ENCODE peak calls at places on chromosomes 11 and 22, in nine cellular contexts. One of them, this sample, is unnamed.

GRCh38 chr11:77908835-77909234 is 85.6 kb downstream of the INTS4 start:
- DNase-seq in cardiac fibroblast: no peak
- DNase-seq in omental fat pad: no peak
- DNase-seq in WTC11: no peak
- DNase-seq in osteocyte: no peak
- DNase-seq in H9: no peak
- DNase-seq in HCT116: no peak
- DNase-seq in fibroblast of the aortic adventitia: no peak
- DNase-seq in fibroblast of lung: no peak
- DNase-seq in this sample: no peak

GRCh38 chr22:28923826-28924732 is 40.7 kb downstream of the ZNRF3 start:
- DNase-seq in cardiac fibroblast: no peak
- DNase-seq in omental fat pad: no peak
- DNase-seq in WTC11: no peak
- DNase-seq in osteocyte: no peak
- DNase-seq in H9: no peak
- DNase-seq in HCT116: peak; percentile 55
- DNase-seq in fibroblast of the aortic adventitia: no peak
- DNase-seq in fibroblast of lung: no peak
- DNase-seq in this sample: peak; percentile 63

GRCh38 chr11:7572001-7572712 is 58.4 kb downstream of the PPFIBP2 start:
- DNase-seq in cardiac fibroblast: peak; percentile 27
- DNase-seq in omental fat pad: no peak
- DNase-seq in WTC11: no peak
- DNase-seq in osteocyte: no peak
- DNase-seq in H9: peak; percentile 40
- DNase-seq in HCT116: no peak
- DNase-seq in fibroblast of the aortic adventitia: no peak
- DNase-seq in fibroblast of lung: no peak
- DNase-seq in this sample: no peak

GRCh38 chr11:8442301-8442700 is 151.7 kb downstream of the STK33 start:
- DNase-seq in cardiac fibroblast: no peak
- DNase-seq in omental fat pad: no peak
- DNase-seq in WTC11: no peak
- DNase-seq in osteocyte: no peak
- DNase-seq in H9: peak; percentile 39
- DNase-seq in HCT116: no peak
- DNase-seq in fibroblast of the aortic adventitia: no peak
- DNase-seq in fibroblast of lung: no peak
- DNase-seq in this sample: no peak

GRCh38 chr11:23112987-23113886 is 253.0 kb upstream of the CCDC179 start:
- DNase-seq in cardiac fibroblast: peak; percentile 66
- DNase-seq in omental fat pad: no peak
- DNase-seq in WTC11: peak; percentile 21
- DNase-seq in osteocyte: no peak
- DNase-seq in H9: peak; percentile 48
- DNase-seq in HCT116: no peak
- DNase-seq in fibroblast of the aortic adventitia: peak; percentile 44
- DNase-seq in fibroblast of lung: peak; percentile 68
- DNase-seq in this sample: peak; percentile 21

GRCh38 chr11:134889832-134890231 is 477.8 kb upstream of the B3GAT1 start:
- DNase-seq in cardiac fibroblast: no peak
- DNase-seq in omental fat pad: no peak
- DNase-seq in WTC11: no peak
- DNase-seq in osteocyte: peak; percentile 44
- DNase-seq in H9: no peak
- DNase-seq in HCT116: no peak
- DNase-seq in fibroblast of the aortic adventitia: no peak
- DNase-seq in fibroblast of lung: no peak
- DNase-seq in this sample: no peak

GRCh38 chr22:50674606-50675552 is 2.3 kb downstream of the SHANK3 start:
- DNase-seq in cardiac fibroblast: no peak
- DNase-seq in omental fat pad: no peak
- DNase-seq in WTC11: peak; percentile 90
- DNase-seq in osteocyte: peak; percentile 85
- DNase-seq in H9: peak; percentile 91
- DNase-seq in HCT116: peak; percentile 61
- DNase-seq in fibroblast of the aortic adventitia: no peak
- DNase-seq in fibroblast of lung: no peak
- DNase-seq in this sample: peak; percentile 77

GRCh38 chr11:67301951-67302516 is 1.3 kb upstream of the SSH3 start:
- DNase-seq in cardiac fibroblast: peak; percentile 54
- DNase-seq in omental fat pad: no peak
- DNase-seq in WTC11: peak; percentile 60
- DNase-seq in osteocyte: no peak
- DNase-seq in H9: peak; percentile 80
- DNase-seq in HCT116: no peak
- DNase-seq in fibroblast of the aortic adventitia: no peak
- DNase-seq in fibroblast of lung: peak; percentile 73
- DNase-seq in this sample: peak; percentile 68

GRCh38 chr11:12725863-12726666 is 51.8 kb downstream of the TEAD1 start:
- DNase-seq in cardiac fibroblast: peak; percentile 77
- DNase-seq in omental fat pad: no peak
- DNase-seq in WTC11: no peak
- DNase-seq in osteocyte: peak; percentile 36
- DNase-seq in H9: no peak
- DNase-seq in HCT116: peak; percentile 48
- DNase-seq in fibroblast of the aortic adventitia: peak; percentile 59
- DNase-seq in fibroblast of lung: peak; percentile 31
- DNase-seq in this sample: no peak

GRCh38 chr11:73314121-73314948 is 6.3 kb downstream of the ARHGEF17 start:
- DNase-seq in cardiac fibroblast: peak; percentile 66
- DNase-seq in omental fat pad: no peak
- DNase-seq in WTC11: peak; percentile 28
- DNase-seq in osteocyte: no peak
- DNase-seq in H9: no peak
- DNase-seq in HCT116: no peak
- DNase-seq in fibroblast of the aortic adventitia: no peak
- DNase-seq in fibroblast of lung: peak; percentile 47
- DNase-seq in this sample: peak; percentile 78

GRCh38 chr22:43737150-43737828 is 74.8 kb downstream of the EFCAB6 start:
- DNase-seq in cardiac fibroblast: no peak
- DNase-seq in omental fat pad: no peak
- DNase-seq in WTC11: no peak
- DNase-seq in osteocyte: no peak
- DNase-seq in H9: no peak
- DNase-seq in HCT116: no peak
- DNase-seq in fibroblast of the aortic adventitia: no peak
- DNase-seq in fibroblast of lung: no peak
- DNase-seq in this sample: no peak

GRCh38 chr11:14357843-14358728 is 897 bp downstream of the RRAS2 start:
- DNase-seq in cardiac fibroblast: peak; percentile 69
- DNase-seq in omental fat pad: no peak
- DNase-seq in WTC11: peak; percentile 80
- DNase-seq in osteocyte: no peak
- DNase-seq in H9: peak; percentile 72
- DNase-seq in HCT116: peak; percentile 37
- DNase-seq in fibroblast of the aortic adventitia: peak; percentile 56
- DNase-seq in fibroblast of lung: peak; percentile 62
- DNase-seq in this sample: peak; percentile 83
- TF ChIP-seq CTCF in cardiac fibroblast: no peak
- TF ChIP-seq CTCF in omental fat pad: no peak
- TF ChIP-seq CTCF in WTC11: no peak
- TF ChIP-seq CTCF in osteocyte: no peak
- TF ChIP-seq CTCF in H9: no peak
- TF ChIP-seq CTCF in HCT116: no peak
- TF ChIP-seq CTCF in fibroblast of the aortic adventitia: no peak
- TF ChIP-seq CTCF in fibroblast of lung: no peak
- TF ChIP-seq CTCF in this sample: no peak

GRCh38 chr11:17469998-17470397 is 6.6 kb downstream of the ABCC8 start:
- DNase-seq in cardiac fibroblast: no peak
- DNase-seq in omental fat pad: no peak
- DNase-seq in WTC11: no peak
- DNase-seq in osteocyte: no peak
- DNase-seq in H9: no peak
- DNase-seq in HCT116: no peak
- DNase-seq in fibroblast of the aortic adventitia: no peak
- DNase-seq in fibroblast of lung: no peak
- DNase-seq in this sample: no peak

GRCh38 chr11:17475666-17476316 is 854 bp downstream of the ABCC8 start:
- DNase-seq in cardiac fibroblast: no peak
- DNase-seq in omental fat pad: no peak
- DNase-seq in WTC11: peak; percentile 41
- DNase-seq in osteocyte: no peak
- DNase-seq in H9: peak; percentile 39
- DNase-seq in HCT116: no peak
- DNase-seq in fibroblast of the aortic adventitia: no peak
- DNase-seq in fibroblast of lung: no peak
- DNase-seq in this sample: peak; percentile 52

GRCh38 chr11:17471501-17471900 is 5.1 kb downstream of the ABCC8 start:
- DNase-seq in cardiac fibroblast: no peak
- DNase-seq in omental fat pad: no peak
- DNase-seq in WTC11: no peak
- DNase-seq in osteocyte: no peak
- DNase-seq in H9: no peak
- DNase-seq in HCT116: no peak
- DNase-seq in fibroblast of the aortic adventitia: no peak
- DNase-seq in fibroblast of lung: no peak
- DNase-seq in this sample: no peak

GRCh38 chr11:17472467-17472866 is 4.2 kb downstream of the ABCC8 start:
- DNase-seq in cardiac fibroblast: no peak
- DNase-seq in omental fat pad: no peak
- DNase-seq in WTC11: no peak
- DNase-seq in osteocyte: no peak
- DNase-seq in H9: no peak
- DNase-seq in HCT116: no peak
- DNase-seq in fibroblast of the aortic adventitia: no peak
- DNase-seq in fibroblast of lung: no peak
- DNase-seq in this sample: no peak

DNA sequence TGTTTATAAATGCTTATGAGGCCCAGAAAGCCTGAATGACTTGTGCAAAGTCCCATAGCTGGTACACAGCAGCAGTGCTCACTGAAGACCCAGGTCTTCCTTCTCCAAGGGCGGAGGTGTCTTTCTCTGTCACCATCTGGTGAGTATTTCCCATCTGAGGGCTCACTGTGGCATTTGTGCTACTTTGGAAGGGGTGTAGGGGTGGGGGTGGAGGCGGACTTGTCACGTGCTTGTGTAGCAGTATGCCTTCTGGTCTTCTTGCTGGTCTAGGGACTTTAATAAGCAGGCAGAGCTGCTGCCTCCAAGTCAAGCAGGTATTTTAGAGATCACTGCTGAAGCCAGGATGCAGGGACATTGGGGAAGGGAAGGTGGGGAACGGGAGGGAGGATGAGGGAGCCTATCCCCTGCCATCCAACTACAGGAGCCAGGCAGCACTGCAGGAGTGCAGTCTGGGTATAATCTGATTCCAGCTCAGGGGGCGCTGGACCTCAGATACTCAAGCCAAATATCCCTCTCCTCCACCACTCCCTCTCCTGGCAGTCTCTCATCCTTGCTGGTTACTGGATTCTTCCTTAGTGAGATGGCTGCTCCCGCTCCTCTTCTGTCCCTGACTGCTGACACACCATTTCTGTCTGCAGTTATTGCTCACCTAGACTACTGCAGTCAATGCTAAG is 3.4 kb downstream of the ABCC8 start:
- DNase-seq in cardiac fibroblast: peak; percentile 6
- DNase-seq in omental fat pad: no peak
- DNase-seq in WTC11: peak; percentile 76
- DNase-seq in osteocyte: no peak
- DNase-seq in H9: peak; percentile 84
- DNase-seq in HCT116: peak; percentile 68
- DNase-seq in fibroblast of the aortic adventitia: no peak
- DNase-seq in fibroblast of lung: peak; percentile 2
- DNase-seq in this sample: peak; percentile 58
- TF ChIP-seq CTCF in cardiac fibroblast: peak; percentile 6
- TF ChIP-seq CTCF in omental fat pad: no peak
- TF ChIP-seq CTCF in WTC11: peak; percentile 25
- TF ChIP-seq CTCF in osteocyte: peak; percentile 25
- TF ChIP-seq CTCF in H9: peak; percentile 88
- TF ChIP-seq CTCF in HCT116: peak; percentile 73
- TF ChIP-seq CTCF in fibroblast of the aortic adventitia: no peak
- TF ChIP-seq CTCF in fibroblast of lung: no peak
- TF ChIP-seq CTCF in this sample: peak; percentile 50

GRCh38 chr11:130448416-130449068 is at the start of gene ADAMTS15:
- DNase-seq in cardiac fibroblast: peak; percentile 81
- DNase-seq in omental fat pad: no peak
- DNase-seq in WTC11: peak; percentile 91
- DNase-seq in osteocyte: peak; percentile 96
- DNase-seq in H9: peak; percentile 97
- DNase-seq in HCT116: peak; percentile 51
- DNase-seq in fibroblast of the aortic adventitia: peak; percentile 90
- DNase-seq in fibroblast of lung: peak; percentile 92
- DNase-seq in this sample: peak; percentile 91

GRCh38 chr11:130451261-130452019 is 3.0 kb downstream of the ADAMTS15 start:
- DNase-seq in cardiac fibroblast: peak; percentile 77
- DNase-seq in omental fat pad: no peak
- DNase-seq in WTC11: no peak
- DNase-seq in osteocyte: no peak
- DNase-seq in H9: no peak
- DNase-seq in HCT116: no peak
- DNase-seq in fibroblast of the aortic adventitia: peak; percentile 86
- DNase-seq in fibroblast of lung: peak; percentile 76
- DNase-seq in this sample: no peak

GRCh38 chr11:130449246-130449990 is 973 bp downstream of the ADAMTS15 start:
- DNase-seq in cardiac fibroblast: peak; percentile 29
- DNase-seq in omental fat pad: no peak
- DNase-seq in WTC11: peak; percentile 43
- DNase-seq in osteocyte: no peak
- DNase-seq in H9: no peak
- DNase-seq in HCT116: no peak
- DNase-seq in fibroblast of the aortic adventitia: peak; percentile 23
- DNase-seq in fibroblast of lung: no peak
- DNase-seq in this sample: peak; percentile 50

GRCh38 chr11:130448039-130448415 is 418 bp upstream of the ADAMTS15 start:
- DNase-seq in cardiac fibroblast: no peak
- DNase-seq in omental fat pad: no peak
- DNase-seq in WTC11: no peak
- DNase-seq in osteocyte: no peak
- DNase-seq in H9: no peak
- DNase-seq in HCT116: no peak
- DNase-seq in fibroblast of the aortic adventitia: no peak
- DNase-seq in fibroblast of lung: no peak
- DNase-seq in this sample: no peak

DNA sequence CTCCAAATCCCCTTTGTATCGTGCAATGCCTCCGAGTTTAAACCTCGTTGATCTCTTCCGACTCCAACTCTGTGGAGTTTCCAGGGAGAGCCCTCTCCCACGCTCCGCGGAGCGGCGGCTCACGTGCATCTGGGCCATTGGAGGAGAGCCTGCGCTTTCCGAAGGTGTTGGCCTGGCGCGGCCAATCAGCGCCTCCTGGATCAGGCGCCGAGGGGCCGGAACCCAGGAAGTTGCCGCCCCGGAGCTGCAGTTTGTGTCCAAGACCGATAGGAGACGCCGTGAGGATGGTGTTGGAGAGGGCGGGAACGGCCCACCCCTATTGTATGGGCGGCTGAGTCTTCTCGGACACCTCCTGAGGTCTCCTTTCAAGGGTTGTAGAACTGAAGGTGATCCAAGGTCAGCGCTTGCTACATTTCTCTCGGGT is 1.6 kb downstream of the ADAMTS15 start:
- DNase-seq in cardiac fibroblast: peak; percentile 79
- DNase-seq in omental fat pad: peak; percentile 73
- DNase-seq in WTC11: peak; percentile 94
- DNase-seq in osteocyte: peak; percentile 89
- DNase-seq in H9: peak; percentile 94
- DNase-seq in HCT116: no peak
- DNase-seq in fibroblast of the aortic adventitia: peak; percentile 95
- DNase-seq in fibroblast of lung: peak; percentile 94
- DNase-seq in this sample: peak; percentile 80
- TF ChIP-seq CTCF in cardiac fibroblast: peak; percentile 63
- TF ChIP-seq CTCF in omental fat pad: no peak
- TF ChIP-seq CTCF in WTC11: peak; percentile 82
- TF ChIP-seq CTCF in osteocyte: peak; percentile 66
- TF ChIP-seq CTCF in H9: peak; percentile 85
- TF ChIP-seq CTCF in HCT116: no peak
- TF ChIP-seq CTCF in fibroblast of the aortic adventitia: peak; percentile 93
- TF ChIP-seq CTCF in fibroblast of lung: peak; percentile 69
- TF ChIP-seq CTCF in this sample: peak; percentile 71

GRCh38 chr11:31887180-31887579 is 76.1 kb upstream of the PAX6 start:
- DNase-seq in cardiac fibroblast: no peak
- DNase-seq in omental fat pad: no peak
- DNase-seq in WTC11: peak; percentile 82
- DNase-seq in osteocyte: peak; percentile 21
- DNase-seq in H9: peak; percentile 63
- DNase-seq in HCT116: peak; percentile 18
- DNase-seq in fibroblast of the aortic adventitia: no peak
- DNase-seq in fibroblast of lung: no peak
- DNase-seq in this sample: no peak
- TF ChIP-seq CTCF in cardiac fibroblast: no peak
- TF ChIP-seq CTCF in omental fat pad: no peak
- TF ChIP-seq CTCF in WTC11: peak; percentile 52
- TF ChIP-seq CTCF in osteocyte: peak; percentile 14
- TF ChIP-seq CTCF in H9: peak; percentile 74
- TF ChIP-seq CTCF in HCT116: peak; percentile 62
- TF ChIP-seq CTCF in fibroblast of the aortic adventitia: no peak
- TF ChIP-seq CTCF in fibroblast of lung: no peak
- TF ChIP-seq CTCF in this sample: no peak

This sample was measured in nephron progenitor cell.